ENCODE peak calls at places on chromosome 19, in nine cellular contexts. A is psoas muscle, J is upper lobe of left lung, Z is IMR-90, R is neural progenitor cell, L is thoracic aorta, U is heart right ventricle, K is OCI-LY7, X is upper lobe of right lung. I is an unnamed sample. For H3K4me1, the result is how much of the 10 kb centered on the place peaks cover.

GRCh38 chr19:9705836-9706235 is 30.9 kb upstream of the ZNF562 start:
- DNase-seq in U (no peak), K (no peak), A (no peak), R (no peak), Z (no peak), J (no peak), L (no peak), X (no peak), I (no peak)

GRCh38 chr19:37692956-37693660 is 26.5 kb downstream of the ZNF607 start:
- DNase-seq in R (no peak), X (no peak), J (no peak), U (no peak), Z (no peak), A (no peak), L (no peak), K (no peak), I (no peak)

GRCh38 chr19:55276720-55277430 is 3.0 kb downstream of the HSPBP1 start:
- DNase-seq in Z (no peak), X (no peak), J (no peak), K (peak), R (no peak), U (no peak), A (no peak), L (no peak), I (no peak)

GRCh38 chr19:12975221-12975756 is 5.9 kb downstream of the DAND5 start:
- DNase-seq in J (no peak), U (no peak), R (no peak), L (no peak), K (no peak), Z (no peak), A (no peak), X (no peak), I (no peak)

GRCh38 chr19:35066691-35067563 is 25.4 kb downstream of the HPN start:
- DNase-seq in R (peak), Z (peak), X (peak), L (peak), K (peak), J (peak), A (peak), U (peak), I (peak)

GRCh38 chr19:43560687-43561086 is 14.6 kb downstream of the XRCC1 start:
- DNase-seq in X (no peak), K (no peak), U (no peak), L (no peak), R (no peak), Z (peak), A (no peak), J (no peak), I (no peak)

GRCh38 chr19:55640577-55641375 is at the start of gene ZNF580:
- DNase-seq in Z (peak), J (peak), R (peak), K (peak), A (peak), U (peak), X (peak), L (no peak), I (peak)

GRCh38 chr19:46639356-46640061 is 3.5 kb upstream of the GNG8 start:
- DNase-seq in L (no peak), X (peak), K (no peak), U (peak), R (peak), Z (peak), A (no peak), J (peak), I (no peak)

GRCh38 chr19:3374369-3375112 is 8.2 kb downstream of the NFIC start:
- DNase-seq in K (no peak), U (peak), Z (no peak), J (peak), X (peak), R (no peak), A (peak), L (no peak), I (no peak)

GRCh38 chr19:575527-576506 is 3.4 kb downstream of the BSG start:
- DNase-seq in Z (peak), X (no peak), K (no peak), L (no peak), U (peak), A (peak), J (peak), R (no peak), I (no peak)
- H3K4me1 ChIP-seq in Z (under half), X (under half), K (under half), L (under half), U (under half), A (half or more), J (under half), R (under half), I (under half)

DNA sequence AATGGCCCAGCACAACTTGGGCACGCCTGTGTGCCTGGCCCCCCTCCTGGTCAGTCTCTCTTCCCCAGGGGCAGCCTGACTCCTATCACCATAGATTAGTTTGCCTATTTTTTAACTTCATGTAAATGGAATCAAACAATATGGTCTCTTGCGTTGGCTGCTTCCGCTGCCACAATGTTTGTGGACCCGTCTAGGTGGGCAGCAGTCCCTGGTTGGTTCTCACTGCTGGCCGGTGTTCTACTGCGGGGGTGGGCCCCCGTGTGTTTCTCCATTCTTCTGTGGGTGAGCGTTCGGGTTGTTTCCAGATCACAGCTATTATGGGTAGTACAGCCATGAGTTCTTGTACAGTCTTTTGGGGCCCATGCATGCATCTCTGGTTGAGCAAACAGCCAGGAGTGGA is 47.3 kb downstream of the CEBPG start:
- DNase-seq in U (no peak), K (no peak), L (no peak), A (no peak), Z (no peak), X (no peak), J (no peak), R (no peak), I (no peak)
- TF ChIP-seq CTCF in U (no peak), K (no peak), L (no peak), A (no peak), Z (no peak), X (no peak), J (no peak), R (no peak), I (no peak)

DNA sequence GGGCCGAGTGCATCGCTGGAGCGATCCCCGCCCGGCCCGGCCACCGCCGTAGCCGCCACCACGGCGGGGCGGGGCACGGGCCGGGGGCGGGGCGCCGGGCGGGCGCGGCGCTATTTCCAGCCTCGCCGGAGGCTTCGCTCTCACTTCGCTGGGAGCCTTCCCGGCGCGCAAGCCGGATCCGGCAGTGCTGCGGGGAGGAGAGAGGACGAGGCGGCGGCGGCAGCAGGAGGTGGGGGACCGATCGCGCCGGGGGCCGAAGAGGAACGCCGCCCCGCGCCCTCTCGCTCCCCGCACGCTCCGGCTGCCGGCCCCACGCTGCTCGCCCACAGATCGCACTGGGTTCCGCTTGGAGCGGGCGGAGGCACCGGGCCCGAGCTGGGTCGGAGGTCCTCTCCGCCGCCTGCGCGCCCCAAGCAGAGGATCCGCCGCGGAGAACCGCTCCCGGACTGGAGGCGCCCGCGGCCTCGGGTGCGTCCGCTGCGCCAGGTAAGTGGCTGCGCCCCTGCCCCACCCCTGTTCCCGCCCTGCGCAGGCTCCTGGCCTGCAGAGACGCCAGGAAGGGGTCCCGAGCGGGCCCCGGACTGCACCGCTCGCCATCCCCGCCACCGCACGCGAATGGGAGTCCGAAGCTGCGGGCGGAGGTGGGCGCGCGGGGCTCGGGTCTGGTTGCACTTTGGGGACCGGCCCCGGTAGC is at the start of gene CHST8:
- DNase-seq in K (no peak), A (peak), R (peak), Z (no peak), X (no peak), J (peak), U (peak), L (no peak), I (no peak)
- H3K4me3 ChIP-seq in K (no peak), A (peak), R (peak), Z (peak), X (peak), J (peak), U (peak), L (peak), I (no peak)

GRCh38 chr19:6103217-6103644 is 7.1 kb downstream of the RFX2 start:
- DNase-seq in J (no peak), K (no peak), R (no peak), Z (peak), X (peak), L (peak), U (peak), A (peak), I (no peak)
- H3K4me1 ChIP-seq in J (under half), K (under half), R (under half), Z (under half), X (half or more), L (under half), U (under half), A (under half), I (under half)

GRCh38 chr19:11155373-11156120 is at the start of gene SPC24:
- DNase-seq in L (peak), J (peak), Z (peak), U (peak), K (peak), X (peak), A (peak), R (peak), I (peak)
- TF ChIP-seq CTCF in L (no peak), J (no peak), Z (peak), U (peak), K (peak), X (no peak), A (no peak), R (peak), I (no peak)

GRCh38 chr19:17448190-17448967 is at the start of gene TMEM221:
- DNase-seq in L (no peak), J (peak), U (peak), K (peak), X (peak), Z (no peak), R (peak), A (peak), I (peak)

GRCh38 chr19:17445526-17446165 is 2.8 kb downstream of the TMEM221 start:
- DNase-seq in X (no peak), A (no peak), U (no peak), K (no peak), R (no peak), J (no peak), Z (no peak), L (no peak), I (no peak)

GRCh38 chr19:17450264-17451075 is 2.0 kb upstream of the TMEM221 start:
- DNase-seq in A (no peak), X (no peak), J (no peak), U (no peak), L (no peak), R (no peak), Z (no peak), K (no peak), I (no peak)

GRCh38 chr19:17451820-17452219 is 3.4 kb upstream of the TMEM221 start:
- DNase-seq in A (no peak), R (no peak), K (no peak), X (no peak), U (no peak), L (no peak), Z (no peak), J (no peak), I (no peak)

DNA sequence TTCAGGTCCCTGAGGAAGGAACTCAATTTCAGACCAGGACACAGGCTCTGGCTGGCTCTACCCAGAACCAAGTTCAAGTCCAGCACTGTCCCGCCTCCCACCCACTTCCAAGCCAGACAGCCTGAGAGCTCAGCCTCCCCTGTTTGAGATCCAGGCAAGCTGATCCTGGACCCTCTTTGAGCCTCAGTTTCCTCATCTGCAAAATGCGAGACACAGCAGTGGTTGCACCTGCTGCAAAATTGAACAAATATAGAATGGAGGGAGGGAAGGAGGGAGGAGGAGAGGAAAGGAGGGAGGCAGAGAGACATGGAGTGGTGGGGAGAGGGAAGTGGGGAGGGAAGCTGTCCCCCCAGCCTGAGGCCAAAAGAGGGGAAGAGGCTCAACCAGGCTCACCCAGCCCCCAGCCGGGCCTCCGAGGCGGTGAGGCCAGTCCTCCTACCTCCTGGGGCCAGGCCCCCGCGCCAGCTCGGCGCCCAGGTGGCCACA is 721 bp downstream of the TMEM221 start:
- DNase-seq in L (no peak), Z (no peak), U (no peak), K (no peak), X (no peak), R (no peak), J (no peak), A (no peak), I (no peak)
- H3K4me3 ChIP-seq in L (peak), Z (peak), U (no peak), K (no peak), X (no peak), R (peak), J (no peak), A (peak), I (no peak)

GRCh38 chr19:29674374-29675119 is 9.3 kb downstream of the PLEKHF1 start:
- DNase-seq in X (peak), J (peak), A (no peak), L (no peak), Z (no peak), K (no peak), R (no peak), U (no peak), I (no peak)
- H3K4me1 ChIP-seq in X (half or more), J (half or more), A (half or more), L (under half), Z (under half), K (under half), R (under half), U (under half), I (half or more)

GRCh38 chr19:18141031-18141430 is 11.9 kb upstream of the PIK3R2 start:
- DNase-seq in Z (no peak), U (no peak), K (no peak), A (no peak), X (no peak), R (no peak), L (no peak), J (no peak), I (no peak)

GRCh38 chr19:18145391-18145999 is 7.5 kb upstream of the PIK3R2 start:
- DNase-seq in L (no peak), X (no peak), A (no peak), U (no peak), R (no peak), K (no peak), J (peak), Z (no peak), I (no peak)

GRCh38 chr19:18144361-18144760 is 8.6 kb upstream of the PIK3R2 start:
- DNase-seq in R (no peak), K (no peak), J (peak), Z (no peak), L (no peak), X (no peak), A (no peak), U (no peak), I (no peak)

GRCh38 chr19:18144906-18145305 is 8.1 kb upstream of the PIK3R2 start:
- DNase-seq in X (no peak), R (no peak), K (no peak), L (no peak), U (no peak), J (peak), Z (no peak), A (no peak), I (no peak)

GRCh38 chr19:18143902-18144301 is 9.1 kb upstream of the PIK3R2 start:
- DNase-seq in A (no peak), L (no peak), Z (no peak), K (no peak), U (no peak), J (no peak), R (no peak), X (no peak), I (no peak)
- TF ChIP-seq CTCF in A (no peak), L (no peak), Z (no peak), K (no peak), U (no peak), J (no peak), R (no peak), X (no peak), I (no peak)